ENCODE peak calls at places on chromosomes 3 and 15, in ten cellular contexts. W, E, S, P, Y, I, L, F, G and Z are unnamed samples.

GRCh38 chr15:67156834-67157233 is 91.4 kb downstream of the SMAD3 start:
- DNase-seq in E (no peak), Y (no peak), G (no peak), L (no peak), W (no peak), P (no peak), F (no peak), I (no peak), S (no peak), Z (no peak)

GRCh38 chr3:14676881-14677280 is 1.9 kb downstream of the C3orf20 start:
- DNase-seq in Y (no peak), S (no peak), F (no peak), E (no peak), P (no peak), G (no peak), W (no peak), I (no peak), L (no peak), Z (no peak)

GRCh38 chr3:152505926-152506325 is 237.2 kb downstream of the MBNL1 start:
- DNase-seq in I (no peak), E (no peak), P (peak; percentile 12), F (no peak), L (no peak), Y (no peak), S (no peak), G (no peak), W (no peak), Z (no peak)

GRCh38 chr3:67000006-67000405 is 1.9 kb downstream of the KBTBD8 start:
- DNase-seq in F (no peak), E (peak; percentile 7), P (no peak), W (peak; percentile 55), I (no peak), S (peak; percentile 90), L (no peak), G (no peak), Y (no peak), Z (no peak)

GRCh38 chr3:30161370-30161769 is 445.0 kb upstream of the TGFBR2 start:
- DNase-seq in W (peak; percentile 17), L (no peak), S (peak; percentile 95), F (no peak), Y (no peak), E (no peak), P (no peak), G (no peak), I (no peak), Z (no peak)

GRCh38 chr15:88388702-88389101 is 78.5 kb downstream of the MRPL46 start:
- DNase-seq in Y (no peak), G (no peak), P (no peak), W (no peak), F (no peak), L (no peak), I (no peak), S (no peak), E (no peak), Z (no peak)

GRCh38 chr15:79644091-79644490 is 212.0 kb downstream of the MINAR1 start:
- DNase-seq in P (no peak), E (peak; percentile 87), Y (no peak), F (peak; percentile 78), G (no peak), L (no peak), W (peak; percentile 37), I (no peak), S (peak; percentile 81), Z (peak; percentile 91)

GRCh38 chr3:138310494-138310893 is 19.2 kb downstream of the NME9 start:
- DNase-seq in S (no peak), I (no peak), E (no peak), G (no peak), P (no peak), L (no peak), W (no peak), Y (no peak), F (no peak), Z (no peak)

GRCh38 chr3:9826815-9827574 is 16.8 kb downstream of the RPUSD3 start:
- DNase-seq in E (peak; percentile 25), G (peak; percentile 37), P (no peak), F (no peak), I (peak; percentile 36), Y (no peak), L (no peak), W (no peak), S (peak; percentile 18), Z (no peak)

GRCh38 chr15:74228723-74229081 is 7.4 kb upstream of the CCDC33 start:
- DNase-seq in P (no peak), S (peak; percentile 53), E (no peak), Y (peak; percentile 50), F (no peak), G (no peak), I (no peak), W (no peak), L (no peak), Z (no peak)

GRCh38 chr3:9213019-9213646 is 36.3 kb downstream of the SRGAP3 start:
- DNase-seq in E (no peak), Y (no peak), P (no peak), I (no peak), L (no peak), W (no peak), S (no peak), F (no peak), G (no peak), Z (no peak)

GRCh38 chr3:183360971-183361624 is 67.3 kb downstream of the MCF2L2 start:
- DNase-seq in Y (no peak), W (no peak), F (no peak), L (no peak), S (no peak), G (no peak), E (no peak), P (no peak), I (no peak), Z (no peak)

GRCh38 chr3:197298858-197299854 is 744 bp upstream of the DLG1 start:
- DNase-seq in Y (peak; percentile 71), S (peak; percentile 39), F (no peak), G (peak; percentile 77), P (peak; percentile 7), W (peak; percentile 15), I (peak; percentile 76), L (no peak), E (peak; percentile 28), Z (no peak)

GRCh38 chr15:31265871-31266711 is 60.5 kb upstream of the KLF13 start:
- DNase-seq in S (no peak), I (no peak), P (no peak), G (peak; percentile 72), E (no peak), Y (peak; percentile 6), L (no peak), F (no peak), W (no peak), Z (no peak)